ENCODE peak calls at places on chromosomes 3 and 15, in eight cellular contexts. One of them, this sample, is unnamed.

GRCh38 chr15:76206325-76206976 is 104.8 kb downstream of the ETFA start:
- DNase-seq in lower lobe of right lung: peak; percentile 74
- DNase-seq in GM23338: no peak
- DNase-seq in AG09309: no peak
- DNase-seq in IMR-90: peak; percentile 31
- DNase-seq in heart right ventricle: peak; percentile 86
- DNase-seq in spleen: peak; percentile 88
- DNase-seq in GM23248: no peak
- DNase-seq in this sample: peak; percentile 39

GRCh38 chr15:63460210-63461135 is 43.9 kb upstream of the USP3 start:
- DNase-seq in spleen: no peak
- DNase-seq in GM23338: no peak
- DNase-seq in heart right ventricle: no peak
- DNase-seq in lower lobe of right lung: no peak
- DNase-seq in AG09309: no peak
- DNase-seq in GM23248: no peak
- DNase-seq in IMR-90: no peak
- DNase-seq in this sample: no peak

GRCh38 chr15:72706266-72706665 is 20.3 kb downstream of the BBS4 start:
- DNase-seq in GM23248: no peak
- DNase-seq in lower lobe of right lung: no peak
- DNase-seq in AG09309: no peak
- DNase-seq in GM23338: no peak
- DNase-seq in spleen: no peak
- DNase-seq in IMR-90: peak; percentile 59
- DNase-seq in heart right ventricle: no peak
- DNase-seq in this sample: no peak

GRCh38 chr3:133941390-133941789 is 45.7 kb upstream of the RAB6B start:
- DNase-seq in AG09309: no peak
- DNase-seq in lower lobe of right lung: no peak
- DNase-seq in IMR-90: peak; percentile 52
- DNase-seq in heart right ventricle: no peak
- DNase-seq in GM23248: no peak
- DNase-seq in GM23338: peak; percentile 23
- DNase-seq in spleen: peak; percentile 18
- DNase-seq in this sample: no peak

GRCh38 chr3:11367116-11367781 is 95.1 kb downstream of the ATG7 start:
- DNase-seq in GM23338: peak; percentile 44
- DNase-seq in IMR-90: peak; percentile 73
- DNase-seq in lower lobe of right lung: no peak
- DNase-seq in AG09309: no peak
- DNase-seq in GM23248: peak; percentile 66
- DNase-seq in heart right ventricle: peak; percentile 36
- DNase-seq in spleen: no peak
- DNase-seq in this sample: peak; percentile 74

GRCh38 chr3:158768881-158769518 is 32.9 kb upstream of the MFSD1 start:
- DNase-seq in spleen: no peak
- DNase-seq in IMR-90: peak; percentile 98
- DNase-seq in heart right ventricle: peak; percentile 59
- DNase-seq in lower lobe of right lung: no peak
- DNase-seq in GM23248: peak; percentile 93
- DNase-seq in GM23338: no peak
- DNase-seq in AG09309: peak; percentile 89
- DNase-seq in this sample: peak; percentile 84

GRCh38 chr3:151330899-151331298 is 1.6 kb upstream of the P2RY13 start:
- DNase-seq in spleen: no peak
- DNase-seq in AG09309: no peak
- DNase-seq in heart right ventricle: no peak
- DNase-seq in IMR-90: peak; percentile 20
- DNase-seq in GM23248: peak; percentile 15
- DNase-seq in GM23338: no peak
- DNase-seq in lower lobe of right lung: no peak
- DNase-seq in this sample: no peak

GRCh38 chr3:177553586-177553985 is 356.3 kb upstream of the TBL1XR1 start:
- DNase-seq in spleen: no peak
- DNase-seq in IMR-90: no peak
- DNase-seq in AG09309: no peak
- DNase-seq in lower lobe of right lung: no peak
- DNase-seq in heart right ventricle: no peak
- DNase-seq in GM23248: no peak
- DNase-seq in GM23338: no peak
- DNase-seq in this sample: no peak

GRCh38 chr15:28915041-28915810 is 29.5 kb downstream of the APBA2 start:
- DNase-seq in lower lobe of right lung: no peak
- DNase-seq in heart right ventricle: no peak
- DNase-seq in AG09309: no peak
- DNase-seq in GM23338: no peak
- DNase-seq in GM23248: no peak
- DNase-seq in IMR-90: no peak
- DNase-seq in spleen: peak; percentile 6
- DNase-seq in this sample: no peak

GRCh38 chr3:73056365-73057150 is 4.9 kb upstream of the EBLN2 start:
- DNase-seq in GM23338: peak; percentile 59
- DNase-seq in spleen: no peak
- DNase-seq in lower lobe of right lung: no peak
- DNase-seq in IMR-90: peak; percentile 62
- DNase-seq in AG09309: peak; percentile 25
- DNase-seq in heart right ventricle: no peak
- DNase-seq in GM23248: peak; percentile 72
- DNase-seq in this sample: no peak

GRCh38 chr3:193190387-193190786 is 50.6 kb upstream of the PLAAT1 start:
- DNase-seq in lower lobe of right lung: no peak
- DNase-seq in IMR-90: no peak
- DNase-seq in GM23338: peak; percentile 94
- DNase-seq in heart right ventricle: no peak
- DNase-seq in spleen: no peak
- DNase-seq in GM23248: peak; percentile 9
- DNase-seq in AG09309: no peak
- DNase-seq in this sample: no peak

GRCh38 chr15:79179108-79179561 is 88.6 kb upstream of the RASGRF1 start:
- DNase-seq in heart right ventricle: no peak
- DNase-seq in lower lobe of right lung: no peak
- DNase-seq in GM23248: no peak
- DNase-seq in AG09309: no peak
- DNase-seq in IMR-90: peak; percentile 55
- DNase-seq in GM23338: peak; percentile 29
- DNase-seq in spleen: no peak
- DNase-seq in this sample: no peak

GRCh38 chr3:100040846-100041245 is 73.5 kb downstream of the FILIP1L start:
- DNase-seq in AG09309: no peak
- DNase-seq in IMR-90: peak; percentile 80
- DNase-seq in GM23338: no peak
- DNase-seq in lower lobe of right lung: no peak
- DNase-seq in heart right ventricle: peak; percentile 23
- DNase-seq in GM23248: peak; percentile 80
- DNase-seq in spleen: no peak
- DNase-seq in this sample: peak; percentile 64

GRCh38 chr3:100042577-100042981 is 71.7 kb downstream of the FILIP1L start:
- DNase-seq in heart right ventricle: no peak
- DNase-seq in AG09309: no peak
- DNase-seq in spleen: no peak
- DNase-seq in GM23338: no peak
- DNase-seq in GM23248: peak; percentile 75
- DNase-seq in IMR-90: peak; percentile 64
- DNase-seq in lower lobe of right lung: no peak
- DNase-seq in this sample: peak; percentile 58

GRCh38 chr3:100043271-100043670 is 71.0 kb downstream of the FILIP1L start:
- DNase-seq in GM23338: no peak
- DNase-seq in AG09309: no peak
- DNase-seq in IMR-90: no peak
- DNase-seq in GM23248: no peak
- DNase-seq in lower lobe of right lung: no peak
- DNase-seq in heart right ventricle: no peak
- DNase-seq in spleen: no peak
- DNase-seq in this sample: no peak

GRCh38 chr3:100041328-100041749 is 73.0 kb downstream of the FILIP1L start:
- DNase-seq in lower lobe of right lung: no peak
- DNase-seq in spleen: no peak
- DNase-seq in AG09309: peak; percentile 76
- DNase-seq in GM23338: no peak
- DNase-seq in GM23248: peak; percentile 82
- DNase-seq in heart right ventricle: peak; percentile 42
- DNase-seq in IMR-90: peak; percentile 91
- DNase-seq in this sample: peak; percentile 73

DNA sequence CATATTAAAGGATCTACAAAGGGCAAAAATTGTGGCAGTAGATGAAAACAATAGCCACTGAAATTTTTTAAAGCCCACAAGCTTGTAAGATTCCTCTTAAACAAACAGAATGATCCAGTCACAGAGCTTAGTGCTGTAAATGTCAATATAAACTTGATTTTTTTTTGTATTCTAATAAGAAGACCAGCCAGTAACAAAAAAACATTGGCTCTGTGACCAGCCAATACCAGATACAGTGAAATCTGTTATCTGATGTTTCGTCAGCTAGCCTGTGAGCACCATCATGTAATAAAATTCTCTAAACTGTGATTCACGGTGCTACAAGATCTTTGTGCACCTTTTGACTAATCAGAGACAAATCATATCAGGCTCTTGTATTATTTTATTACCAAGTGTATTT is 72.2 kb downstream of the FILIP1L start:
- DNase-seq in heart right ventricle: no peak
- DNase-seq in AG09309: peak; percentile 91
- DNase-seq in spleen: no peak
- DNase-seq in GM23338: no peak
- DNase-seq in lower lobe of right lung: no peak
- DNase-seq in GM23248: peak; percentile 91
- DNase-seq in IMR-90: peak; percentile 93
- DNase-seq in this sample: peak; percentile 78
- H3K4me3 ChIP-seq in heart right ventricle: no peak overlapping the region
- H3K4me3 ChIP-seq in AG09309: no peak overlapping the region
- H3K4me3 ChIP-seq in spleen: no peak overlapping the region
- H3K4me3 ChIP-seq in GM23338: no peak overlapping the region
- H3K4me3 ChIP-seq in lower lobe of right lung: no peak overlapping the region
- H3K4me3 ChIP-seq in GM23248: peak overlapping the region; percentile 51
- H3K4me3 ChIP-seq in IMR-90: no peak overlapping the region
- H3K4me3 ChIP-seq in this sample: no peak overlapping the region

DNA sequence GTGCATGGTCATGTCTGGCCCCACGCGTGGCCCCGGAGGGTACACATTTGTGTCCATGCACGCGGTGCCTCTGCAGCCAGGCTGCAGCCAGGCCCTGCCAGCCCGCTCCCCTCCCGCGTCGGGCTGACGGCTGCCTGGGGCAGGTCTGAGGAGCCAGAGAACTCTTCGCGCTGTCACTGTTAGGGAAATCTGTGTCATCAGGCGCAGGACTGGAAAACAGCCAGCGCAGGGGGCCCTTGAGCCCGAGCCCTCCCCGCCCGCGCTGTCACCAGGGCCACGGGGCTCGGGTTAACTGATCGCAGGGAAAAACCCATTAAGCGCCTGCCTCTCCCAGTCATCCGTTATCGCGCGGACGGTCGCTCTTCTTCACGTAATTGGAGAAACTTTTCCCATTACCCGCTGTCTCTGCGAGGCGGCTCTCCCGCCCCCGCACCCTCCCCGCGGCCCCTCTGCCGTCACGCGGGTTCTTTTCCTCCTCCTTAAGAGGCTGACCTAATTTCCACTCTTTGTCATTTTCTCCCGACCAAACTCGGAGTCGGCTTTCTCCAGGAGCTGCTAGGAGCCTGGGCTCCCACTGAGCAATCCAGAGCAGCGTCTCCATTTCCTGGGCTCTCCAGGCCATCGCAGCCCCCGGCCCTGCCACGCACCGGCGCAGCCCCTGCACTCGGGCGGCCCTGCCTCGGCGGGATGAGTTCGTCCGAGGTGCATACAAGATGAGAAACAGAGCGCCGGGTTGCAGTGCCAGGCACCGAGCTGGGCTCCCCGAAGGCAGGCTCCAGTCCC is 57.5 kb upstream of the PRR23E start:
- DNase-seq in AG09309: no peak
- DNase-seq in GM23248: peak; percentile 73
- DNase-seq in spleen: no peak
- DNase-seq in GM23338: peak; percentile 58
- DNase-seq in heart right ventricle: peak; percentile 55
- DNase-seq in lower lobe of right lung: peak; percentile 40
- DNase-seq in IMR-90: peak; percentile 6
- DNase-seq in this sample: no peak
- H3K4me3 ChIP-seq in AG09309: peak overlapping the region; percentile 18
- H3K4me3 ChIP-seq in GM23248: peak overlapping the region; percentile 67
- H3K4me3 ChIP-seq in spleen: peak overlapping the region; percentile 37
- H3K4me3 ChIP-seq in GM23338: peak overlapping the region; percentile 53
- H3K4me3 ChIP-seq in heart right ventricle: peak overlapping the region; percentile 47
- H3K4me3 ChIP-seq in lower lobe of right lung: peak overlapping the region; percentile 35
- H3K4me3 ChIP-seq in IMR-90: no peak overlapping the region
- H3K4me3 ChIP-seq in this sample: no peak overlapping the region

GRCh38 chr3:114623420-114624046 is 329.7 kb downstream of the TIGIT start:
- DNase-seq in GM23248: peak; percentile 48
- DNase-seq in lower lobe of right lung: no peak
- DNase-seq in AG09309: no peak
- DNase-seq in GM23338: no peak
- DNase-seq in heart right ventricle: no peak
- DNase-seq in IMR-90: no peak
- DNase-seq in spleen: no peak
- DNase-seq in this sample: no peak

GRCh38 chr3:114624047-114624445 is 330.2 kb downstream of the TIGIT start:
- DNase-seq in spleen: no peak
- DNase-seq in GM23248: peak; percentile 69
- DNase-seq in AG09309: no peak
- DNase-seq in IMR-90: peak; percentile 71
- DNase-seq in heart right ventricle: peak; percentile 70
- DNase-seq in lower lobe of right lung: no peak
- DNase-seq in GM23338: no peak
- DNase-seq in this sample: no peak

GRCh38 chr3:114624676-114625181 is 330.9 kb downstream of the TIGIT start:
- DNase-seq in spleen: peak; percentile 83
- DNase-seq in heart right ventricle: peak; percentile 94
- DNase-seq in GM23338: no peak
- DNase-seq in IMR-90: peak; percentile 99
- DNase-seq in GM23248: peak; percentile 98
- DNase-seq in AG09309: peak; percentile 88
- DNase-seq in lower lobe of right lung: peak; percentile 71
- DNase-seq in this sample: peak; percentile 97

GRCh38 chr3:114626751-114627150 is 332.9 kb downstream of the TIGIT start:
- DNase-seq in lower lobe of right lung: no peak
- DNase-seq in IMR-90: peak; percentile 34
- DNase-seq in GM23338: no peak
- DNase-seq in spleen: no peak
- DNase-seq in GM23248: peak; percentile 33
- DNase-seq in AG09309: no peak
- DNase-seq in heart right ventricle: no peak
- DNase-seq in this sample: no peak

DNA sequence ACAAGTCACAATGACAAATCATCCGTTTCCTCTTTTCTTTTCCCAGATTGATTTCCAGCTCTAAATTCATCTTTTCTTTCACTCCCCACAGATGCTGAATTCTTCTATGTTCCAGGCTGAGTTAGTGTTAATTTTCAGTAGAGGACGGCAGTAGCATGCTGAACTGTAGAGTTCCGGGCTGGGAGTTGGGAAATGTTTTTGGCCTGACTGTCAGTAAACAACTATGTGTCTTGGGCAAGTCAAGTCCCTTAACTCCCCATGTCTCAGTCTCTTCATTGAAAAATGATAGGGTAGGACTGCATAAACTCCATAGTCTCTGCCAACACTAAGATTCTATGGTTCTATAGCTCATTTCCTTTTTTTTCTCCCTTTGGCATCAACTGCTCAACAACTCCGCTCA is 333.9 kb downstream of the TIGIT start:
- DNase-seq in spleen: no peak
- DNase-seq in heart right ventricle: peak; percentile 36
- DNase-seq in AG09309: no peak
- DNase-seq in IMR-90: peak; percentile 43
- DNase-seq in GM23248: peak; percentile 81
- DNase-seq in lower lobe of right lung: no peak
- DNase-seq in GM23338: no peak
- DNase-seq in this sample: peak; percentile 75
- H3K4me3 ChIP-seq in spleen: no peak overlapping the region
- H3K4me3 ChIP-seq in heart right ventricle: no peak overlapping the region
- H3K4me3 ChIP-seq in AG09309: no peak overlapping the region
- H3K4me3 ChIP-seq in IMR-90: no peak overlapping the region
- H3K4me3 ChIP-seq in GM23248: peak overlapping the region; percentile 28
- H3K4me3 ChIP-seq in lower lobe of right lung: no peak overlapping the region
- H3K4me3 ChIP-seq in GM23338: no peak overlapping the region
- H3K4me3 ChIP-seq in this sample: no peak overlapping the region

GRCh38 chr3:188194327-188194726 is 40.4 kb downstream of the LPP start:
- DNase-seq in lower lobe of right lung: no peak
- DNase-seq in AG09309: no peak
- DNase-seq in heart right ventricle: no peak
- DNase-seq in GM23338: no peak
- DNase-seq in IMR-90: peak; percentile 81
- DNase-seq in GM23248: peak; percentile 25
- DNase-seq in spleen: no peak
- DNase-seq in this sample: no peak
- H3K4me3 ChIP-seq in lower lobe of right lung: no peak overlapping the region
- H3K4me3 ChIP-seq in AG09309: no peak overlapping the region
- H3K4me3 ChIP-seq in heart right ventricle: no peak overlapping the region
- H3K4me3 ChIP-seq in GM23338: no peak overlapping the region
- H3K4me3 ChIP-seq in IMR-90: no peak overlapping the region
- H3K4me3 ChIP-seq in GM23248: no peak overlapping the region
- H3K4me3 ChIP-seq in spleen: no peak overlapping the region
- H3K4me3 ChIP-seq in this sample: no peak overlapping the region

This sample was measured in skeletal muscle cell.